ENCODE peak calls at places on chromosomes 4 and X, in ten cellular contexts. One of them, this sample, is unnamed.

GRCh38 chrX:115337735-115338134 is 48.2 kb downstream of the LUZP4 start:
- DNase-seq in stomach: no peak
- DNase-seq in sigmoid colon: no peak
- DNase-seq in spleen: no peak
- DNase-seq in upper lobe of left lung: no peak
- DNase-seq in A549: no peak
- DNase-seq in breast epithelium: no peak
- DNase-seq in endothelial cell of umbilical vein: no peak
- DNase-seq in IMR-90: peak; percentile 86
- DNase-seq in ovary: no peak
- DNase-seq in this sample: no peak

GRCh38 chr4:53937918-53938317 is 126.5 kb downstream of the CHIC2 start:
- DNase-seq in endothelial cell of umbilical vein: peak; percentile 40
- DNase-seq in IMR-90: peak; percentile 95
- DNase-seq in sigmoid colon: no peak
- DNase-seq in ovary: no peak
- DNase-seq in A549: no peak
- DNase-seq in stomach: no peak
- DNase-seq in breast epithelium: no peak
- DNase-seq in upper lobe of left lung: no peak
- DNase-seq in spleen: no peak
- DNase-seq in this sample: no peak

GRCh38 chr4:72440404-72440803 is 128.6 kb downstream of the ADAMTS3 start:
- DNase-seq in upper lobe of left lung: peak; percentile 40
- DNase-seq in IMR-90: no peak
- DNase-seq in sigmoid colon: no peak
- DNase-seq in endothelial cell of umbilical vein: no peak
- DNase-seq in A549: no peak
- DNase-seq in ovary: no peak
- DNase-seq in stomach: no peak
- DNase-seq in breast epithelium: no peak
- DNase-seq in spleen: no peak
- DNase-seq in this sample: no peak

GRCh38 chr4:11529625-11530201 is 101.0 kb upstream of the HS3ST1 start:
- DNase-seq in stomach: peak; percentile 43
- DNase-seq in sigmoid colon: no peak
- DNase-seq in upper lobe of left lung: no peak
- DNase-seq in breast epithelium: no peak
- DNase-seq in spleen: no peak
- DNase-seq in IMR-90: peak; percentile 89
- DNase-seq in ovary: no peak
- DNase-seq in A549: no peak
- DNase-seq in endothelial cell of umbilical vein: peak; percentile 93
- DNase-seq in this sample: no peak

GRCh38 chr4:38671594-38671943 is 7.6 kb downstream of the KLF3 start:
- DNase-seq in breast epithelium: no peak
- DNase-seq in upper lobe of left lung: no peak
- DNase-seq in spleen: no peak
- DNase-seq in ovary: no peak
- DNase-seq in stomach: no peak
- DNase-seq in endothelial cell of umbilical vein: no peak
- DNase-seq in A549: no peak
- DNase-seq in IMR-90: no peak
- DNase-seq in sigmoid colon: no peak
- DNase-seq in this sample: no peak

GRCh38 chrX:44036336-44036735 is 63.1 kb upstream of the NDP start:
- DNase-seq in IMR-90: peak; percentile 55
- DNase-seq in endothelial cell of umbilical vein: peak; percentile 59
- DNase-seq in A549: no peak
- DNase-seq in spleen: no peak
- DNase-seq in upper lobe of left lung: no peak
- DNase-seq in stomach: no peak
- DNase-seq in ovary: no peak
- DNase-seq in breast epithelium: no peak
- DNase-seq in sigmoid colon: no peak
- DNase-seq in this sample: no peak

GRCh38 chr4:40395908-40396806 is 61.0 kb downstream of the CHRNA9 start:
- DNase-seq in breast epithelium: peak; percentile 81
- DNase-seq in upper lobe of left lung: peak; percentile 91
- DNase-seq in spleen: no peak
- DNase-seq in endothelial cell of umbilical vein: no peak
- DNase-seq in sigmoid colon: peak; percentile 72
- DNase-seq in A549: no peak
- DNase-seq in IMR-90: no peak
- DNase-seq in ovary: peak; percentile 62
- DNase-seq in stomach: peak; percentile 94
- DNase-seq in this sample: peak; percentile 57

GRCh38 chrX:74420194-74421035 is 878 bp upstream of the SLC16A2 start:
- DNase-seq in stomach: peak; percentile 64
- DNase-seq in A549: peak; percentile 60
- DNase-seq in breast epithelium: peak; percentile 57
- DNase-seq in upper lobe of left lung: peak; percentile 63
- DNase-seq in IMR-90: peak; percentile 48
- DNase-seq in endothelial cell of umbilical vein: peak; percentile 42
- DNase-seq in sigmoid colon: peak; percentile 89
- DNase-seq in spleen: peak; percentile 82
- DNase-seq in ovary: peak; percentile 81
- DNase-seq in this sample: peak; percentile 57

GRCh38 chr4:1344696-1345095 is 2.3 kb upstream of the UVSSA start:
- DNase-seq in upper lobe of left lung: peak; percentile 44
- DNase-seq in stomach: no peak
- DNase-seq in A549: no peak
- DNase-seq in sigmoid colon: no peak
- DNase-seq in spleen: peak; percentile 71
- DNase-seq in breast epithelium: no peak
- DNase-seq in IMR-90: peak; percentile 8
- DNase-seq in ovary: no peak
- DNase-seq in endothelial cell of umbilical vein: no peak
- DNase-seq in this sample: no peak

GRCh38 chrX:7088968-7089615 is 58.4 kb upstream of the STS start:
- DNase-seq in endothelial cell of umbilical vein: no peak
- DNase-seq in ovary: no peak
- DNase-seq in spleen: peak; percentile 84
- DNase-seq in sigmoid colon: no peak
- DNase-seq in stomach: no peak
- DNase-seq in A549: no peak
- DNase-seq in upper lobe of left lung: no peak
- DNase-seq in breast epithelium: no peak
- DNase-seq in IMR-90: no peak
- DNase-seq in this sample: no peak

GRCh38 chr4:2507259-2507658 is 29.2 kb upstream of the FAM193A start:
- DNase-seq in sigmoid colon: no peak
- DNase-seq in stomach: no peak
- DNase-seq in spleen: no peak
- DNase-seq in breast epithelium: no peak
- DNase-seq in ovary: no peak
- DNase-seq in endothelial cell of umbilical vein: no peak
- DNase-seq in IMR-90: no peak
- DNase-seq in upper lobe of left lung: no peak
- DNase-seq in A549: no peak
- DNase-seq in this sample: no peak

GRCh38 chr4:153205757-153206156 is 1.5 kb downstream of the TRIM2 start:
- DNase-seq in sigmoid colon: no peak
- DNase-seq in endothelial cell of umbilical vein: no peak
- DNase-seq in A549: no peak
- DNase-seq in ovary: no peak
- DNase-seq in spleen: no peak
- DNase-seq in stomach: peak; percentile 56
- DNase-seq in IMR-90: no peak
- DNase-seq in breast epithelium: no peak
- DNase-seq in upper lobe of left lung: peak; percentile 74
- DNase-seq in this sample: peak; percentile 80
- H3K4me3 ChIP-seq in sigmoid colon: no peak overlapping the region
- H3K4me3 ChIP-seq in endothelial cell of umbilical vein: no peak overlapping the region
- H3K4me3 ChIP-seq in A549: no peak overlapping the region
- H3K4me3 ChIP-seq in ovary: no peak overlapping the region
- H3K4me3 ChIP-seq in spleen: peak overlapping the region; percentile 39
- H3K4me3 ChIP-seq in stomach: peak overlapping the region; percentile 49
- H3K4me3 ChIP-seq in IMR-90: no peak overlapping the region
- H3K4me3 ChIP-seq in breast epithelium: no peak overlapping the region
- H3K4me3 ChIP-seq in upper lobe of left lung: peak overlapping the region; percentile 44
- H3K4me3 ChIP-seq in this sample: no peak overlapping the region

GRCh38 chr4:109735566-109736454 is 5.9 kb upstream of the PLA2G12A start:
- DNase-seq in upper lobe of left lung: no peak
- DNase-seq in spleen: no peak
- DNase-seq in sigmoid colon: no peak
- DNase-seq in IMR-90: peak; percentile 50
- DNase-seq in endothelial cell of umbilical vein: no peak
- DNase-seq in breast epithelium: no peak
- DNase-seq in stomach: no peak
- DNase-seq in A549: no peak
- DNase-seq in ovary: no peak
- DNase-seq in this sample: peak; percentile 31
- H3K4me1 ChIP-seq in upper lobe of left lung: no peaks in the 10 kb centered on the region
- H3K4me1 ChIP-seq in spleen: peaks cover under 1% of the 10 kb centered on the region
- H3K4me1 ChIP-seq in sigmoid colon: no peaks in the 10 kb centered on the region
- H3K4me1 ChIP-seq in IMR-90: peaks cover 7% of the 10 kb centered on the region
- H3K4me1 ChIP-seq in endothelial cell of umbilical vein: no peaks in the 10 kb centered on the region
- H3K4me1 ChIP-seq in breast epithelium: no peaks in the 10 kb centered on the region
- H3K4me1 ChIP-seq in stomach: no peaks in the 10 kb centered on the region
- H3K4me1 ChIP-seq in A549: peaks cover 1% of the 10 kb centered on the region
- H3K4me1 ChIP-seq in ovary: no peaks in the 10 kb centered on the region
- H3K4me1 ChIP-seq in this sample: no peaks in the 10 kb centered on the region

GRCh38 chr4:6199344-6199921 is 916 bp downstream of the JAKMIP1 start:
- DNase-seq in ovary: peak; percentile 21
- DNase-seq in IMR-90: no peak
- DNase-seq in endothelial cell of umbilical vein: no peak
- DNase-seq in spleen: no peak
- DNase-seq in stomach: no peak
- DNase-seq in A549: no peak
- DNase-seq in sigmoid colon: no peak
- DNase-seq in upper lobe of left lung: no peak
- DNase-seq in breast epithelium: no peak
- DNase-seq in this sample: no peak
- TF ChIP-seq POLR2A in ovary: no peak
- TF ChIP-seq POLR2A in IMR-90: no peak
- TF ChIP-seq POLR2A in endothelial cell of umbilical vein: no peak
- TF ChIP-seq POLR2A in spleen: no peak
- TF ChIP-seq POLR2A in stomach: no peak
- TF ChIP-seq POLR2A in A549: no peak
- TF ChIP-seq POLR2A in sigmoid colon: no peak
- TF ChIP-seq POLR2A in upper lobe of left lung: no peak
- TF ChIP-seq POLR2A in breast epithelium: no peak
- TF ChIP-seq POLR2A in this sample: no peak

GRCh38 chr4:98369322-98369721 is 108.1 kb downstream of the RAP1GDS1 start:
- DNase-seq in stomach: no peak
- DNase-seq in spleen: no peak
- DNase-seq in ovary: no peak
- DNase-seq in upper lobe of left lung: no peak
- DNase-seq in A549: no peak
- DNase-seq in breast epithelium: no peak
- DNase-seq in sigmoid colon: no peak
- DNase-seq in endothelial cell of umbilical vein: no peak
- DNase-seq in IMR-90: no peak
- DNase-seq in this sample: no peak
- H3K4me3 ChIP-seq in stomach: no peak overlapping the region
- H3K4me3 ChIP-seq in spleen: no peak overlapping the region
- H3K4me3 ChIP-seq in ovary: no peak overlapping the region
- H3K4me3 ChIP-seq in upper lobe of left lung: no peak overlapping the region
- H3K4me3 ChIP-seq in A549: no peak overlapping the region
- H3K4me3 ChIP-seq in breast epithelium: no peak overlapping the region
- H3K4me3 ChIP-seq in sigmoid colon: no peak overlapping the region
- H3K4me3 ChIP-seq in endothelial cell of umbilical vein: no peak overlapping the region
- H3K4me3 ChIP-seq in IMR-90: no peak overlapping the region
- H3K4me3 ChIP-seq in this sample: no peak overlapping the region

GRCh38 chr4:145885666-145886065 is 53.0 kb downstream of the ZNF827 start:
- DNase-seq in ovary: no peak
- DNase-seq in spleen: no peak
- DNase-seq in sigmoid colon: no peak
- DNase-seq in endothelial cell of umbilical vein: no peak
- DNase-seq in stomach: no peak
- DNase-seq in A549: no peak
- DNase-seq in upper lobe of left lung: no peak
- DNase-seq in breast epithelium: no peak
- DNase-seq in IMR-90: no peak
- DNase-seq in this sample: no peak
- H3K4me1 ChIP-seq in ovary: peaks cover 16% of the 10 kb centered on the region
- H3K4me1 ChIP-seq in spleen: peaks cover 13% of the 10 kb centered on the region
- H3K4me1 ChIP-seq in sigmoid colon: peaks cover 27% of the 10 kb centered on the region
- H3K4me1 ChIP-seq in endothelial cell of umbilical vein: no peaks in the 10 kb centered on the region
- H3K4me1 ChIP-seq in stomach: peaks cover 13% of the 10 kb centered on the region
- H3K4me1 ChIP-seq in A549: no peaks in the 10 kb centered on the region
- H3K4me1 ChIP-seq in upper lobe of left lung: peaks cover 4% of the 10 kb centered on the region
- H3K4me1 ChIP-seq in breast epithelium: no peaks in the 10 kb centered on the region
- H3K4me1 ChIP-seq in IMR-90: peaks cover 6% of the 10 kb centered on the region
- H3K4me1 ChIP-seq in this sample: peaks cover 3% of the 10 kb centered on the region